ENCODE peak calls at places on chromosomes 6 and 20, in ten cellular contexts. Q, J, D, F, K, X, A, I, C and G are unnamed samples.

GRCh38 chr20:13683833-13684232 is 45.1 kb upstream of the TASP1 start:
- DNase-seq in Q (no peak), J (no peak), D (no peak), F (peak; percentile 19), K (no peak), X (no peak), A (no peak), I (no peak), C (no peak), G (no peak)

GRCh38 chr20:18672826-18673225 is 85.0 kb downstream of the DTD1 start:
- DNase-seq in Q (no peak), J (no peak), D (no peak), F (no peak), K (no peak), X (no peak), A (no peak), I (no peak), C (no peak), G (no peak)

GRCh38 chr6:158852312-158853071 is 33.3 kb upstream of the EZR start:
- DNase-seq in Q (no peak), J (no peak), D (no peak), F (no peak), K (no peak), X (no peak), A (no peak), I (peak; percentile 18), C (no peak), G (peak; percentile 32)

GRCh38 chr6:119385994-119386393 is 36.4 kb upstream of the MAN1A1 start:
- DNase-seq in Q (no peak), J (no peak), D (no peak), F (no peak), K (no peak), X (no peak), A (no peak), I (no peak), C (no peak), G (no peak)

GRCh38 chr20:44409132-44409600 is 53.7 kb downstream of the HNF4A start:
- DNase-seq in Q (peak; percentile 33), J (no peak), D (no peak), F (no peak), K (peak; percentile 91), X (no peak), A (peak; percentile 95), I (peak; percentile 95), C (no peak), G (no peak)

GRCh38 chr6:109772961-109773431 is 81.9 kb downstream of the FIG4 start:
- DNase-seq in Q (peak; percentile 80), J (no peak), D (no peak), F (no peak), K (peak; percentile 30), X (no peak), A (peak; percentile 77), I (peak; percentile 80), C (no peak), G (no peak)

GRCh38 chr20:46520976-46521579 is 7.7 kb upstream of the ZNF334 start:
- DNase-seq in Q (peak; percentile 64), J (peak; percentile 33), D (peak; percentile 83), F (peak; percentile 91), K (peak; percentile 75), X (peak; percentile 83), A (peak; percentile 23), I (peak; percentile 41), C (peak; percentile 44), G (peak; percentile 33)

GRCh38 chr6:129490551-129491245 is 219.3 kb downstream of the ARHGAP18 start:
- DNase-seq in Q (peak; percentile 98), J (peak; percentile 62), D (no peak), F (peak; percentile 73), K (peak; percentile 94), X (peak; percentile 69), A (peak; percentile 97), I (peak; percentile 98), C (peak; percentile 94), G (peak; percentile 62)

GRCh38 chr20:39986231-39986904 is 702.7 kb downstream of the MAFB start:
- DNase-seq in Q (peak; percentile 28), J (no peak), D (peak; percentile 78), F (peak; percentile 67), K (peak; percentile 74), X (no peak), A (peak; percentile 19), I (peak; percentile 26), C (no peak), G (no peak)
- H3K4me2 ChIP-seq in Q (no peak overlapping the region), J (no peak overlapping the region), D (peak overlapping the region; percentile 69), F (no peak overlapping the region), K (peak overlapping the region; percentile 61), X (no peak overlapping the region), A (peak overlapping the region; percentile 47), I (peak overlapping the region; percentile 17), C (no peak overlapping the region), G (no peak overlapping the region)

GRCh38 chr6:87663434-87663833 is 38.6 kb downstream of the AKIRIN2 start:
- DNase-seq in Q (no peak), J (no peak), D (no peak), F (no peak), K (no peak), X (no peak), A (no peak), I (no peak), C (no peak), G (no peak)

GRCh38 chr6:87658516-87658915 is 43.5 kb downstream of the AKIRIN2 start:
- DNase-seq in Q (no peak), J (no peak), D (no peak), F (no peak), K (no peak), X (no peak), A (peak; percentile 8), I (peak; percentile 20), C (no peak), G (no peak)

GRCh38 chr6:87661016-87661415 is 41.0 kb downstream of the AKIRIN2 start:
- DNase-seq in Q (peak; percentile 55), J (no peak), D (no peak), F (no peak), K (peak; percentile 58), X (no peak), A (peak; percentile 64), I (peak; percentile 64), C (no peak), G (no peak)

GRCh38 chr6:87661503-87661902 is 40.5 kb downstream of the AKIRIN2 start:
- DNase-seq in Q (peak; percentile 32), J (no peak), D (no peak), F (no peak), K (peak; percentile 51), X (no peak), A (peak; percentile 10), I (peak; percentile 10), C (no peak), G (no peak)

DNA sequence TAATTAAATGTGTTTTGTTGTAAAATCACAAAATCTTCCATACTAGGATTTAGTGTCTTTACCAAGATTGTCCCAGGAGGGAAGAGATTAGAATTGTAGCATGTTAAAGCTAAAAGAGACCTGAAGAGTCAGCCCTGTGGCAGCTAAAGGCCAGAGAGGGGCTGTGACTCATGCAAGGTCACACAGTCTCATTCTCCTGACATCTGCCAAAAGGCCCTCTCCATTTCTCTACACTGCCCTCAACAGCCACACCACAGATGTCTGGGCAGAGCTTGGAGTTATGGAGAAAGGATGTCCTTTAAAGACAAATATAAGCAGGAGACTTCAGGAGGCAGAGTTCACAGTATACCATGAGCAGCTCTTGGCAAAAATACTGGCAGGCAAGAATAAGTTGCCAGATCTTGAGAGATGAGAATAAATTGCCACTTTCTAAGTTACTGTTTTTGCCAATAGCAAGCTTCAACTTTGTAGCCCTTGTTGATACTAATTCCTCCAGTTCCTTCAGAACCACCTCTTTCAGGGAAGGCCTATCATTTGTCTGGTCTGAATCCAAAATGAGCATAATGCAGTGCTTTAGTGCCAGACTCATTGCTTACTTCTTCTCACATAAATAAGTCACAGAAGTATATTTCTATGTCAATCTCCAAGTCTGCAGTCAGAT is 41.7 kb downstream of the AKIRIN2 start:
- DNase-seq in Q (peak; percentile 83), J (no peak), D (no peak), F (no peak), K (peak; percentile 88), X (no peak), A (peak; percentile 71), I (peak; percentile 76), C (no peak), G (no peak)
- H3K4me2 ChIP-seq in Q (no peak overlapping the region), J (no peak overlapping the region), D (no peak overlapping the region), F (no peak overlapping the region), K (peak overlapping the region; percentile 57), X (no peak overlapping the region), A (peak overlapping the region; percentile 31), I (peak overlapping the region; percentile 21), C (no peak overlapping the region), G (no peak overlapping the region)

GRCh38 chr20:24722586-24722985 is 226.5 kb upstream of the CST7 start:
- DNase-seq in Q (no peak), J (no peak), D (no peak), F (no peak), K (no peak), X (no peak), A (no peak), I (no peak), C (no peak), G (no peak)

GRCh38 chr20:24721891-24722530 is 227.1 kb upstream of the CST7 start:
- DNase-seq in Q (no peak), J (no peak), D (no peak), F (peak; percentile 21), K (no peak), X (no peak), A (no peak), I (no peak), C (no peak), G (no peak)

GRCh38 chr20:24718696-24719095 is 230.4 kb upstream of the CST7 start:
- DNase-seq in Q (no peak), J (no peak), D (no peak), F (peak; percentile 16), K (no peak), X (no peak), A (no peak), I (no peak), C (no peak), G (no peak)

GRCh38 chr20:24720957-24721356 is 228.1 kb upstream of the CST7 start:
- DNase-seq in Q (no peak), J (no peak), D (no peak), F (no peak), K (no peak), X (no peak), A (no peak), I (no peak), C (no peak), G (no peak)

DNA sequence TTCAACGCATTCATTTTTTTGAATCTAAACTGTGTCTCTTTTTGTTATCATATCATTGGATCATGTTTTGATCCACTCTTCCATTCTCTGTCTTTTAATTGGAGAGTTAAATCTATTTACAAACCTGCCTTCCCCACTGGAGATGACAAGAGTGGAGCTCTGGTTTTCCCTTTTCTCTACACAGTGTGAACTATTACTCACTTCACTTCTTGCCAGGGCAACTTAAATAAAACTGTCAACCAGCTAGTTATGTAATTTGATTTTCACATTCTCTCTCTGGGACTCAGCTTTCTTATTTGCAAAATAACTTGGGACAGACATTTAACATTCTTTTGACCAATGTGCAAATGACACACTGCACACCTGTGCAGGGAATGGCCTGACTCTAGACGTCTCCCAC is 230.8 kb upstream of the CST7 start:
- DNase-seq in Q (no peak), J (no peak), D (no peak), F (no peak), K (no peak), X (no peak), A (no peak), I (no peak), C (no peak), G (no peak)
- H3K4me2 ChIP-seq in Q (no peak overlapping the region), J (no peak overlapping the region), D (no peak overlapping the region), F (no peak overlapping the region), K (no peak overlapping the region), X (no peak overlapping the region), A (no peak overlapping the region), I (no peak overlapping the region), C (no peak overlapping the region), G (no peak overlapping the region)

GRCh38 chr6:1738682-1739081 is 129.0 kb downstream of the FOXC1 start:
- DNase-seq in Q (no peak), J (no peak), D (no peak), F (no peak), K (no peak), X (no peak), A (no peak), I (no peak), C (no peak), G (no peak)

GRCh38 chr6:1739680-1740079 is 130.0 kb downstream of the FOXC1 start:
- DNase-seq in Q (no peak), J (no peak), D (no peak), F (no peak), K (no peak), X (peak; percentile 59), A (no peak), I (no peak), C (no peak), G (no peak)

GRCh38 chr6:1736346-1737105 is 126.8 kb downstream of the FOXC1 start:
- DNase-seq in Q (peak; percentile 18), J (no peak), D (no peak), F (peak; percentile 23), K (no peak), X (no peak), A (no peak), I (no peak), C (no peak), G (no peak)

GRCh38 chr6:1737463-1738311 is 128.0 kb downstream of the FOXC1 start:
- DNase-seq in Q (no peak), J (no peak), D (no peak), F (no peak), K (no peak), X (no peak), A (no peak), I (no peak), C (no peak), G (no peak)

DNA sequence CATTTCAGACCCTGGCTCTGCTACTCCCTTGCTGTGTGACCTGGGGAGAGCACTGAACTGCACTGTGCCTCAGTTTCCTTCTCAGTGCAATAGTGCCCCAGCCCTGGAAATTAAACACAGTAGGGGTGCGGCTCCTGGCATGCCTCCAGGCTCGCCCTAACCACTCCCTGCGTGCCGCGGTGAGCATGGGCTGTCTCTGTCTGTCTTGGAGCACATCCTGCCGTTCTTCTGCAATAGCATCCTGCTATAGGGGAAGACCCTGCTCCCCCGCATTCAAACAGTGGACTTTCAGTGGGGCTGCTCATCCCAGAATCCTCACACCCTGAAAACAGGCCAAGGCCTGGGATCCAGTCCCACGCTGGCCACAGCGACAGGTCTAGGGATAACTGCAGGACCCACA is 129.5 kb downstream of the FOXC1 start:
- DNase-seq in Q (no peak), J (no peak), D (no peak), F (no peak), K (no peak), X (no peak), A (no peak), I (no peak), C (no peak), G (no peak)
- H3K4me2 ChIP-seq in Q (no peak overlapping the region), J (no peak overlapping the region), D (no peak overlapping the region), F (no peak overlapping the region), K (no peak overlapping the region), X (no peak overlapping the region), A (no peak overlapping the region), I (no peak overlapping the region), C (no peak overlapping the region), G (no peak overlapping the region)